ENCODE peak calls at places on chromosomes 3 and 15, in five cellular contexts. O, Z, U, J and V are unnamed samples.

GRCh38 chr3:127325630-127325961 is 37.8 kb upstream of the PRR20G start:
- DNase-seq in O (no peak), Z (no peak), U (no peak), J (no peak), V (no peak)

GRCh38 chr15:73334086-73334485 is 34.7 kb downstream of the HCN4 start:
- DNase-seq in O (no peak), Z (no peak), U (no peak), J (no peak), V (no peak)

GRCh38 chr3:46478341-46478740 is 13.6 kb upstream of the LTF start:
- DNase-seq in O (no peak), Z (no peak), U (no peak), J (no peak), V (no peak)

GRCh38 chr15:60426870-60427528 is 29.2 kb upstream of the ANXA2 start:
- DNase-seq in O (no peak), Z (no peak), U (no peak), J (no peak), V (no peak)

GRCh38 chr15:74997161-74997942 is 2.0 kb downstream of the SCAMP5 start:
- DNase-seq in O (no peak), Z (no peak), U (no peak), J (no peak), V (no peak)

GRCh38 chr3:43477600-43477999 is 144.2 kb downstream of the ANO10 start:
- DNase-seq in O (no peak), Z (no peak), U (no peak), J (no peak), V (no peak)

GRCh38 chr3:151777880-151778279 is 36.0 kb upstream of the AADAC start:
- DNase-seq in O (no peak), Z (no peak), U (no peak), J (no peak), V (no peak)

GRCh38 chr3:69628956-69629355 is 110.3 kb upstream of the MITF start:
- DNase-seq in O (no peak), Z (no peak), U (no peak), J (no peak), V (no peak)

GRCh38 chr3:81891056-81891455 is 129.6 kb upstream of the GBE1 start:
- DNase-seq in O (no peak), Z (no peak), U (no peak), J (no peak), V (no peak)

GRCh38 chr3:115927210-115927609 is 303.9 kb downstream of the GAP43 start:
- DNase-seq in O (no peak), Z (no peak), U (no peak), J (no peak), V (no peak)

GRCh38 chr15:41423979-41424659 is 7.2 kb downstream of the RTF1 start:
- DNase-seq in O (no peak), Z (no peak), U (no peak), J (peak; percentile 44), V (no peak)

GRCh38 chr3:140316461-140316860 is 361.4 kb upstream of the TRIM42 start:
- DNase-seq in O (no peak), Z (no peak), U (no peak), J (no peak), V (no peak)

GRCh38 chr3:82736696-82737277 is 975.3 kb upstream of the GBE1 start:
- DNase-seq in O (no peak), Z (no peak), U (no peak), J (no peak), V (no peak)

GRCh38 chr3:143329567-143330164 is 210.1 kb downstream of the CHST2 start:
- DNase-seq in O (no peak), Z (peak; percentile 8), U (peak; percentile 3), J (no peak), V (no peak)

GRCh38 chr15:43255376-43255775 is 11.4 kb downstream of the TGM5 start:
- DNase-seq in O (no peak), Z (no peak), U (no peak), J (no peak), V (no peak)

GRCh38 chr3:185935465-185936263 is 2.1 kb downstream of the TRA2B start:
- DNase-seq in O (peak; percentile 33), Z (no peak), U (no peak), J (no peak), V (no peak)

GRCh38 chr15:90248760-90249122 is 615 bp upstream of the TTLL13 start:
- DNase-seq in O (no peak), Z (no peak), U (no peak), J (no peak), V (no peak)
- H2AFZ ChIP-seq in O (peak overlapping the region; percentile 82), Z (peak overlapping the region; percentile 88), U (no peak overlapping the region), J (no peak overlapping the region), V (no peak overlapping the region)

DNA sequence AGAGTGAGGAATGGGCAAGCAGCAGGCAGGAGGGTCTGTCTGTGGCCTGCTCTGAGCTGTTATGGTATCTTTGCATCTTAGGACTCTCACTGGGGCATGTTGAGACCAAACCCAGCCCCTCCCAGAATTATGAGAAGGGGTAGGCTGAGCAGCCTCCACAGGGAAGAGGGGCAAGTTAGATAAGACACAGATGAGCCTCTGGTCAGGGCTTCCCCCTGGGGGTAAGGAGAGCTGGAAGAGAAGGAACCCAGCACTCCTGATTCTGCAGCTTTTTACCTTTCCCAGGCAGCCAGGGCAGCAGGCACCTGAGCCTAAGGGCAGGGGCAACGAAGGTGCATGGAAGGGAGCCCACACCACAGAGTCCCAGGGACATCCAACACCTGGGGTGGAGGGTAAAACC is 19.3 kb downstream of the DUOX1 start:
- DNase-seq in O (no peak), Z (peak; percentile 62), U (no peak), J (no peak), V (no peak)
- TF ChIP-seq CHD2 in O (no peak), Z (no peak), U (no peak), J (no peak), V (no peak)

DNA sequence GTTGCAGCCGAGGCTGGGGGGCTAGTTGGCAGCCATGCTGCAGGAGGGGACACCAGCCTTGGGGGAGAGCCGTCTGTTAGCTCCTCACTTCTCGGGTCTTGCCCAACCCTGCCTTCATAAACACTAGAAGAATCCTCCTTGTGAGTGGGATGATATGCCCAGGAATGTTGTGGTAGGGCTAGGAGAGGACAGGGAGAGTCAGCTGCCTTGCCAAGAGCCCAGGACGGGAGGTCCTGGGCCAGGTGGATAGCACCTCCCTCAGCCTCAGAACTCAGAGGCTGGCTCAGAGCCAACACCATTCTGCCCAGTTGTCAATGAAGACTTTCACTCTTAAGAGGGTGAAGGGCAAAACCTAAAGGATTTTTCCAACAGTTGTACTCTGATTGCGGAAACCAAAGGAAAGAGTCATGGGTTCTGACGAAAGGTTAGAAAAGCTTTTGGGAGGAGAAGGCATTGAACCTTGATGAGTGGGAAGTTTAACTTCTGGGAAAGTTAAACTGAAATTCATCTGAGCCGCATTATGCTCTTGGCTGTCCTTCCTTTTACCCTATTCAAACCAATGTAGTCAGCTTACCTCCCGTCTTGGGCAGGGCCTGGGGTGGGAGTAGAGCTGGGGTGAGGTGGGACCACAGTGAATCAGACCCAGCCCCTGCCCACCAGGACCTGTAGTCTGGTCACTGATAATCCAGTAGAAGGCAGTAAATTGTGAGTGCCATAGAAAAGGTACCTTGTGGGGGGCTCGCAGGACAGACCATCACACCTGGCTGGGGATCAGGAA is 81.9 kb downstream of the FAM43A start:
- DNase-seq in O (no peak), Z (no peak), U (no peak), J (no peak), V (no peak)
- H2AFZ ChIP-seq in O (no peak overlapping the region), Z (no peak overlapping the region), U (no peak overlapping the region), J (no peak overlapping the region), V (no peak overlapping the region)

GRCh38 chr3:155377861-155378260 is 84.4 kb upstream of the STRIT1 start:
- DNase-seq in O (no peak), Z (no peak), U (no peak), J (no peak), V (no peak)
- TF ChIP-seq CHD2 in O (no peak), Z (no peak), U (no peak), J (no peak), V (no peak)

DNA sequence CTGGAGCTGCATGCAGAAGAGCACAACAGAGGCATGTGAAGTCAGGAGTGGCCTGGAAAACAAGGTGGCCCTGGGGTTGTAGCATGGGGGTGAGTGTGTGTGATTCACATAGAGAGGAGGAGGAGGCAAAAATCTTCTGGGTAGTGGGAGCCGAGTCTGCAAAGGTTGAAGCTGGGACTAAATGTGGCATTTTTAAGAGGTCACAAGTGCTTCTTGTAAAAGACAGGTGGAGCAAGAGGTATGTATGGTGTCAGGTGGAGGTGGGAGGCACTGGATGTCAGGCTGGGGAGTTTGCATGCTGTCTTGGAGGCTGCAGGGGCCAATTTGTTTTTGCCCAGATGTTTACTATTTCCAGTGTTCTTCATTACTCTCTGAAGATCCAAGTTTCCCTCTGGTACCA is 42.4 kb downstream of the C3orf20 start:
- DNase-seq in O (peak; percentile 3), Z (no peak), U (no peak), J (no peak), V (no peak)
- H2AFZ ChIP-seq in O (no peak overlapping the region), Z (no peak overlapping the region), U (no peak overlapping the region), J (no peak overlapping the region), V (no peak overlapping the region)

DNA sequence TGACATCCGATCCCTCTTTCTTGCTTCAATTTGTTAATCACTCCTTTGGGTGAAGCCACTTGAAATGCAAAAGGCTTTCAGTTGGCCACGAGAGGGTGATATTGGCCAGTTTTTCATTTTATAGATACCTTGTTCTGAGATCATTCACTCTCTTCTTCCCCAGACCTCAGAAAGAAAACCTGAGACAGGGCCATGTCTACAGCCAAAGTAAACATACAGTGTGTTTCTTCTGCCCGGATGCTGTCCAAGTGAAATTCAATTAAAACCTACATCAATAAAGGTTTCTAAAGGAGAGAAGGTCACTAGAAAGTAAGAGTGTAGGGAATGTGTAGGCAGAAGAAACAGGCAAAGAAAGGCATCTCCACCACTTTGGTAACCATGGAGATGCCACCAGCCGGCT is 39.5 kb upstream of the FMN1 start:
- DNase-seq in O (no peak), Z (peak; percentile 43), U (peak; percentile 15), J (no peak), V (no peak)
- TF ChIP-seq CHD2 in O (no peak), Z (no peak), U (no peak), J (no peak), V (no peak)

DNA sequence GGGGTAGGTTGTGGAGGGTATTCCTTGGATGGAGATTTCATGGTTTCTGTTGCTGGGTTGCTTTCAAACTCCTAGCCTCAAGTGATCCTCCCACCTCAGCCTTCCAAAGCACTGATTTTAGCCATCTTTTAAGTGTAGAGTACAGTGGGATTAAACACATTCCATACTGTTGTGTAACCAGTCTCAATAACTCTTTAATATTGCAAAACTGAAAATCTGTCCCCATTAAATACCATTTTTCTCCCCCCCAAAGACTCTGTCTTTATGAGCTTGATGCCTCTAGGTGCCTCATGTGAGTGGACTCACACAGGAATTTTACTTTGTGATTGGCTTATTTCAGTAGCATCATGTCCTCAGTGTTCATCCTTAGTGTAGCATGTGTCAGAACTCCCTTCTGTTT is 74.7 kb upstream of the ATP10A start:
- DNase-seq in O (no peak), Z (no peak), U (no peak), J (no peak), V (no peak)
- H2AFZ ChIP-seq in O (no peak overlapping the region), Z (no peak overlapping the region), U (no peak overlapping the region), J (no peak overlapping the region), V (no peak overlapping the region)

DNA sequence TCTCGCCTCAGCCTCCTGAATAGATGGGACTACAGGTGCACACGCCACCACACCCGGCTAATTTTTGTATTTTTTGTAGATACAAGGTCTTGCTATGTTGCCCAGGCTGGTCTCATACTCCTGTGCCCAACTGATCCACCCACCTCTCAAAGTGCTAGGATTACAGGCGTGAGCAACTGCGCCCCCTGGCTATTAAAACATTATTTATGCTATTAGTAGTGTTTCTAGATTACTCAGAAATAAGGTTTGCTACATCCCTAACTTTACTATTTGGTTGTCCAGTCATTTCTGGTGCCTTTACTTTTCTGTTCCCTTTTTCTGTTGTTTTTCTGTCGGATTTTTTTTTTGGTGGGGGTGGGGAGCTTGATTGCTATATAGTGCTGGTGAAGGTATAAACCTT is 393.6 kb upstream of the TPM1 start:
- DNase-seq in O (no peak), Z (no peak), U (peak; percentile 20), J (peak; percentile 35), V (no peak)
- TF ChIP-seq CHD2 in O (no peak), Z (no peak), U (no peak), J (no peak), V (no peak)